ENCODE peak calls at places on chromosomes 7 and 10, in ten cellular contexts. E is A549; P is uterus; V is adrenal gland; K is neural progenitor cell; G is colonic mucosa; X is IMR-90; D is transverse colon; R is HL-60; Z is CD4-positive, alpha-beta T cell. B is an unnamed sample.

GRCh38 chr10:75334720-75335119 is 66.8 kb downstream of the ZNF503 start:
- DNase-seq in E (no peak), P (no peak), V (no peak), K (no peak), G (no peak), X (no peak), D (no peak), R (no peak), Z (no peak), B (no peak)

GRCh38 chr10:100103581-100103980 is 21.9 kb upstream of the CPN1 start:
- DNase-seq in E (no peak), P (no peak), V (no peak), K (no peak), G (no peak), X (peak), D (no peak), R (no peak), Z (no peak), B (no peak)

GRCh38 chr10:46001187-46001756 is 29.0 kb downstream of the TIMM23 start:
- DNase-seq in E (no peak), P (no peak), V (no peak), K (no peak), G (no peak), X (no peak), D (no peak), R (no peak), Z (no peak), B (no peak)

GRCh38 chr7:119931230-119931824 is 341.6 kb upstream of the KCND2 start:
- DNase-seq in E (no peak), P (no peak), V (no peak), K (no peak), G (no peak), X (no peak), D (no peak), R (no peak), Z (no peak), B (no peak)

GRCh38 chr10:325282-325681 is 190.0 kb downstream of the ZMYND11 start:
- DNase-seq in E (no peak), P (no peak), V (peak), K (no peak), G (no peak), X (no peak), D (no peak), R (no peak), Z (no peak), B (no peak)

GRCh38 chr7:140876519-140877248 is 48.0 kb downstream of the BRAF start:
- DNase-seq in E (no peak), P (no peak), V (no peak), K (no peak), G (no peak), X (peak), D (no peak), R (no peak), Z (no peak), B (no peak)

GRCh38 chr7:55086413-55087201 is 67.8 kb downstream of the EGFR start:
- DNase-seq in E (no peak), P (no peak), V (peak), K (no peak), G (no peak), X (peak), D (no peak), R (no peak), Z (no peak), B (no peak)

GRCh38 chr10:110323503-110323902 is 18.8 kb upstream of the SMNDC1 start:
- DNase-seq in E (peak), P (no peak), V (no peak), K (no peak), G (no peak), X (peak), D (no peak), R (no peak), Z (no peak), B (no peak)

GRCh38 chr7:31478744-31479143 is 35.1 kb upstream of the ITPRID1 start:
- DNase-seq in E (no peak), P (no peak), V (no peak), K (no peak), G (no peak), X (no peak), D (no peak), R (no peak), Z (no peak), B (no peak)

GRCh38 chr10:131211146-131211545 is 100.4 kb downstream of the TCERG1L start:
- DNase-seq in E (no peak), P (peak), V (peak), K (no peak), G (no peak), X (no peak), D (no peak), R (no peak), Z (no peak), B (no peak)

GRCh38 chr10:114336823-114337509 is 67.3 kb downstream of the AFAP1L2 start:
- DNase-seq in E (no peak), P (no peak), V (no peak), K (no peak), G (no peak), X (no peak), D (no peak), R (no peak), Z (no peak), B (no peak)

GRCh38 chr7:116405810-116406209 is 93.7 kb upstream of the CAV2 start:
- DNase-seq in E (no peak), P (no peak), V (no peak), K (no peak), G (no peak), X (no peak), D (no peak), R (no peak), Z (no peak), B (no peak)

GRCh38 chr10:103818110-103818509 is 37.3 kb downstream of the SH3PXD2A start:
- DNase-seq in E (no peak), P (no peak), V (no peak), K (no peak), G (no peak), X (no peak), D (no peak), R (no peak), Z (no peak), B (no peak)

GRCh38 chr7:6398943-6399342 is 48.8 kb downstream of the DAGLB start:
- DNase-seq in E (no peak), P (no peak), V (no peak), K (no peak), G (no peak), X (no peak), D (no peak), R (no peak), Z (no peak), B (no peak)

GRCh38 chr7:131027287-131027773 is 293.3 kb upstream of the KLF14 start:
- DNase-seq in E (no peak), P (peak), V (peak), K (no peak), G (no peak), X (peak), D (no peak), R (peak), Z (no peak), B (no peak)

GRCh38 chr7:51357821-51358220 is 41.2 kb upstream of the COBL start:
- DNase-seq in E (no peak), P (no peak), V (no peak), K (no peak), G (no peak), X (no peak), D (no peak), R (no peak), Z (no peak), B (no peak)

GRCh38 chr7:154744226-154744860 is 258.6 kb downstream of the PAXIP1 start:
- DNase-seq in E (peak), P (no peak), V (peak), K (peak), G (peak), X (no peak), D (peak), R (peak), Z (no peak), B (no peak)

GRCh38 chr7:13800694-13801448 is 188.6 kb downstream of the ETV1 start:
- DNase-seq in E (no peak), P (no peak), V (no peak), K (no peak), G (no peak), X (peak), D (no peak), R (no peak), Z (no peak), B (no peak)

GRCh38 chr7:126702242-126703016 is 550.3 kb downstream of the GRM8 start:
- DNase-seq in E (no peak), P (no peak), V (no peak), K (no peak), G (no peak), X (no peak), D (no peak), R (no peak), Z (no peak), B (no peak)

GRCh38 chr10:68327889-68328786 is 3.7 kb upstream of the HNRNPH3 start:
- DNase-seq in E (peak), P (no peak), V (peak), K (peak), G (no peak), X (peak), D (no peak), R (peak), Z (no peak), B (no peak)

GRCh38 chr7:122304604-122304975 is at the start of gene FEZF1:
- DNase-seq in E (no peak), P (no peak), V (no peak), K (peak), G (no peak), X (no peak), D (no peak), R (no peak), Z (no peak), B (no peak)

GRCh38 chr10:3045471-3046209 is 21.7 kb upstream of the PFKP start:
- DNase-seq in E (peak), P (peak), V (peak), K (peak), G (peak), X (peak), D (peak), R (no peak), Z (no peak), B (peak)

GRCh38 chr10:90125966-90126600 is 424.7 kb downstream of the KIF20B start:
- DNase-seq in E (no peak), P (no peak), V (no peak), K (no peak), G (no peak), X (no peak), D (no peak), R (no peak), Z (no peak), B (no peak)

GRCh38 chr10:101817542-101818118 is 614 bp downstream of the OGA start:
- DNase-seq in E (peak), P (peak), V (peak), K (peak), G (peak), X (peak), D (peak), R (peak), Z (peak), B (peak)

GRCh38 chr10:133520193-133520738 is 6.9 kb upstream of the CYP2E1 start:
- DNase-seq in E (peak), P (peak), V (peak), K (peak), G (peak), X (peak), D (peak), R (peak), Z (peak), B (peak)

GRCh38 chr7:151735854-151736402 is 141.0 kb downstream of the PRKAG2 start:
- DNase-seq in E (no peak), P (no peak), V (no peak), K (peak), G (no peak), X (no peak), D (no peak), R (no peak), Z (no peak), B (no peak)

GRCh38 chr10:118471863-118472262 is 123.6 kb downstream of the PRLHR start:
- DNase-seq in E (peak), P (no peak), V (no peak), K (no peak), G (no peak), X (peak), D (no peak), R (no peak), Z (no peak), B (no peak)

GRCh38 chr7:29588900-29589696 is 25.5 kb downstream of the PRR15 start:
- DNase-seq in E (peak), P (no peak), V (peak), K (peak), G (peak), X (peak), D (peak), R (peak), Z (no peak), B (no peak)

GRCh38 chr7:69775231-69775771 is 177.0 kb downstream of the AUTS2 start:
- DNase-seq in E (peak), P (no peak), V (peak), K (no peak), G (peak), X (no peak), D (no peak), R (no peak), Z (no peak), B (no peak)

GRCh38 chr7:30519122-30519521 is 14.5 kb upstream of the GGCT start:
- DNase-seq in E (no peak), P (no peak), V (no peak), K (no peak), G (no peak), X (no peak), D (no peak), R (no peak), Z (no peak), B (no peak)

GRCh38 chr10:47336387-47337134 is 11.6 kb upstream of the RBP3 start:
- DNase-seq in E (no peak), P (no peak), V (no peak), K (no peak), G (no peak), X (peak), D (no peak), R (no peak), Z (no peak), B (no peak)

GRCh38 chr10:79034271-79034876 is 34.4 kb upstream of the ZMIZ1 start:
- DNase-seq in E (no peak), P (peak), V (no peak), K (no peak), G (no peak), X (no peak), D (no peak), R (no peak), Z (no peak), B (peak)

GRCh38 chr7:132245539-132245938 is 330.7 kb downstream of the PLXNA4 start:
- DNase-seq in E (no peak), P (no peak), V (no peak), K (no peak), G (no peak), X (no peak), D (no peak), R (no peak), Z (no peak), B (no peak)

GRCh38 chr7:132044247-132044646 is 487.8 kb upstream of the PODXL start:
- DNase-seq in E (no peak), P (no peak), V (no peak), K (no peak), G (no peak), X (no peak), D (no peak), R (no peak), Z (no peak), B (no peak)

GRCh38 chr10:80528901-80529300 is 8.8 kb upstream of the SH2D4B start:
- DNase-seq in E (no peak), P (no peak), V (no peak), K (no peak), G (no peak), X (no peak), D (no peak), R (no peak), Z (no peak), B (no peak)

GRCh38 chr10:80532571-80532970 is 5.1 kb upstream of the SH2D4B start:
- DNase-seq in E (no peak), P (no peak), V (peak), K (no peak), G (no peak), X (no peak), D (no peak), R (no peak), Z (no peak), B (no peak)

GRCh38 chr10:80529604-80530003 is 8.1 kb upstream of the SH2D4B start:
- DNase-seq in E (no peak), P (no peak), V (no peak), K (no peak), G (no peak), X (peak), D (no peak), R (peak), Z (peak), B (no peak)

GRCh38 chr10:80530251-80530650 is 7.5 kb upstream of the SH2D4B start:
- DNase-seq in E (peak), P (no peak), V (no peak), K (no peak), G (no peak), X (peak), D (peak), R (peak), Z (peak), B (no peak)

DNA sequence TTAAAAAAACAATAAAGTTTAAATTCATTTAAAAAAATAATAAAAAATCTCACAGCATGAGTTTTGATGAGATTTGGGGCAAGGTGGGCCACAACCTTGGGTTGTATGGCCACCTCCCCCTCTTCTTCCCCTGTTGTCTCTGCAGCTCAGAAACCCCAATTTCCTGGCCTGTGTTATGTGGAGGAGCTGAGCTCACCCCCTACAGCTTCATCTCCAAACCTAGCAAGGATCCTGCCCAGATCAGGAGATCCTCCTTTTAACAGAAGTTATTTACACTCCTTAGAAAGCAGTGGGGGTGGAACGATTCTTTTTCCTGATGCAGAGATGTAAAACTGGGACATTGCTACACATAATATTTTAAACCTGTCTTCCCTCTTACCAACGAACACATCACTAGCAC is 6.9 kb upstream of the SH2D4B start:
- DNase-seq in E (no peak), P (no peak), V (no peak), K (no peak), G (no peak), X (no peak), D (no peak), R (no peak), Z (no peak), B (no peak)
- H3K27ac ChIP-seq in E (peak), P (no peak), V (no peak), K (no peak), G (no peak), X (no peak), D (no peak), R (peak), Z (peak), B (no peak)

GRCh38 chr7:43511769-43512515 is 71.0 kb upstream of the STK17A start:
- DNase-seq in E (no peak), P (no peak), V (no peak), K (no peak), G (no peak), X (no peak), D (no peak), R (no peak), Z (no peak), B (no peak)

GRCh38 chr7:43509906-43510305 is 73.0 kb upstream of the STK17A start:
- DNase-seq in E (no peak), P (no peak), V (no peak), K (no peak), G (no peak), X (no peak), D (no peak), R (no peak), Z (no peak), B (no peak)

GRCh38 chr7:43513236-43513635 is 69.7 kb upstream of the STK17A start:
- DNase-seq in E (no peak), P (no peak), V (no peak), K (no peak), G (no peak), X (no peak), D (no peak), R (no peak), Z (no peak), B (no peak)

GRCh38 chr7:43508434-43508833 is 74.5 kb upstream of the STK17A start:
- DNase-seq in E (no peak), P (no peak), V (no peak), K (no peak), G (no peak), X (no peak), D (no peak), R (no peak), Z (no peak), B (no peak)

DNA sequence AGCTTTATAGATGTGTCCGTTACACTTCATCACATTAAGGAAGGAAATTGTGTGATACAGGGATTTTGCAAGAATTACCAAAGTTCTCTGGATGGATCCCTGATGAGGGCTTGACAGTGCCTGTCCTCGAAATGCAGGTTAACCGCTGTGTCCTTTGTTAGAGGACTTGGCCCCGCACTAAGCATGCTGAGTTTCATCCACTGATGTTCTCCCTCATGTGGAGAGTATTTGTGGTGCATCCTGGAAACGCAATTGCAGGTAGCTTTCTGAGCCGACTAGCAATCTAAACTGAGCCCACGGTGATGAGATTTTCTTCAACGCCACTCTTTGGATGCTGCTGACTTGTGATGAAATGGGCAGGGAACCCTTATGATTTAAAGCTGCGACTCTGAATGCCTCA is 71.9 kb upstream of the STK17A start:
- DNase-seq in E (peak), P (no peak), V (no peak), K (peak), G (no peak), X (no peak), D (no peak), R (peak), Z (no peak), B (no peak)
- TF ChIP-seq CTCF in E (no peak), P (no peak), V (no peak), K (peak), G (no peak), X (no peak), D (no peak), R (no peak), Z (no peak), B (no peak)

DNA sequence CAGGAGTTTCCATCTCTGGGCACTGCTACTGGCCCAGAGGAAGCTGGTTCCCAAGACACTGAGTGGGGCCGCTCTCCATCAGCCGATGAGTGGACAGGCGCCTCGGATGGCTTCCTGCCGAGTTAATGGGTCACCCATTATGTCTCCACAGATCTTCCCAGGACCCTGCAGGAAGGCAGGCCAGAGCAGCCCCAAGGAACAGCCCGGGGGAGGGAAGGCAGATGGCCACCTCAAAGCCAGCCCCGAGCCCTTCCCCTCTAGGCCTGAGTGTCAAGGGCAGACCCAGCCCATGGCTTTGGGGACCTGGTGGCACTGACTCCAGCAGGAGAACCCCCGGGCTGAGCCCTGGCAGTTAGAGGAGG is 3.4 kb upstream of the LFNG start:
- DNase-seq in E (peak), P (no peak), V (no peak), K (no peak), G (no peak), X (no peak), D (no peak), R (no peak), Z (no peak), B (no peak)
- H3K27ac ChIP-seq in E (peak), P (peak), V (no peak), K (no peak), G (no peak), X (no peak), D (no peak), R (no peak), Z (no peak), B (no peak)

GRCh38 chr7:18356195-18356645 is 139.3 kb upstream of the HDAC9 start:
- DNase-seq in E (peak), P (no peak), V (no peak), K (peak), G (no peak), X (peak), D (no peak), R (no peak), Z (no peak), B (no peak)

GRCh38 chr7:18354686-18355085 is 140.9 kb upstream of the HDAC9 start:
- DNase-seq in E (no peak), P (no peak), V (no peak), K (no peak), G (no peak), X (peak), D (no peak), R (no peak), Z (no peak), B (no peak)

GRCh38 chr7:18354108-18354507 is 141.4 kb upstream of the HDAC9 start:
- DNase-seq in E (no peak), P (no peak), V (no peak), K (no peak), G (no peak), X (no peak), D (no peak), R (no peak), Z (no peak), B (no peak)

GRCh38 chr7:18361756-18362155 is 133.8 kb upstream of the HDAC9 start:
- DNase-seq in E (peak), P (no peak), V (no peak), K (peak), G (peak), X (no peak), D (peak), R (no peak), Z (no peak), B (no peak)

DNA sequence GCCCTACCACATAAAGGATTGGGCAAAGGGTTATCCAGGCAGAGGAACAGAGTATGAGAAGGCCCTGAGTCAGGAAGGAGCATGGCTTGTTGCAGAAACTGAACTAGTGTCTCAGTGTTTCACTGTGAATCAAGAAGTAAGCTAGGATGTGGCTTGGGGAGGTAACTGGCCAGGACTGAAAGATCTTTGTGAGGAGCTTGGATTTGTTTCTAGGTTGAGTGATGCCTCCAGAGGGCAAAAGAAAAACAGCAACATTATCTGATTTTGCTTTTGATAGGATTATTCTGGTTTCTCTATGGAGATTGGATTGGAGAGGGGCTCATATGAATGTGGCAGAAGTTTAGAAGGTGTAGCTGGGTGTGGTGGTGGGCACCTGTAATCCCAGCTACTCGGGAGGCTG is 137.9 kb upstream of the HDAC9 start:
- DNase-seq in E (peak), P (no peak), V (no peak), K (peak), G (no peak), X (peak), D (no peak), R (no peak), Z (no peak), B (no peak)
- TF ChIP-seq CTCF in E (no peak), P (no peak), V (no peak), K (peak), G (no peak), X (peak), D (no peak), R (no peak), Z (no peak), B (no peak)